ENCODE peak calls at places on chromosomes 13 and 19, in seven cellular contexts. W is caudate nucleus; A is ascending aorta; O is CD4-positive, CD25-positive, alpha-beta regulatory T cell; B is adrenal gland; E is H9; F is SK-N-SH. P is an unnamed sample.

GRCh38 chr19:17754634-17755532 is 3.6 kb downstream of the FCHO1 start:
- DNase-seq in W (no peak), A (no peak), O (no peak), B (no peak), E (no peak), F (no peak), P (no peak)

GRCh38 chr13:50678464-50679162 is 164.9 kb downstream of the DLEU7 start:
- DNase-seq in W (no peak), A (no peak), O (no peak), B (no peak), E (no peak), F (no peak), P (no peak)

GRCh38 chr19:31693131-31693700 is 344.0 kb upstream of the TSHZ3 start:
- DNase-seq in W (no peak), A (no peak), O (no peak), B (no peak), E (peak), F (no peak), P (no peak)

GRCh38 chr13:101579291-101579802 is 126.9 kb downstream of the ITGBL1 start:
- DNase-seq in W (no peak), A (no peak), O (no peak), B (no peak), E (no peak), F (peak), P (peak)

GRCh38 chr13:113598481-113598880 is 13.9 kb downstream of the TFDP1 start:
- DNase-seq in W (no peak), A (no peak), O (no peak), B (no peak), E (peak), F (no peak), P (no peak)

GRCh38 chr19:54477650-54478049 is 4.6 kb upstream of the CDC42EP5 start:
- DNase-seq in W (no peak), A (no peak), O (no peak), B (no peak), E (no peak), F (no peak), P (no peak)

GRCh38 chr19:2033115-2033824 is 17.8 kb upstream of the BTBD2 start:
- DNase-seq in W (no peak), A (no peak), O (no peak), B (no peak), E (no peak), F (no peak), P (no peak)

GRCh38 chr13:23160241-23161175 is 20.3 kb upstream of the SGCG start:
- DNase-seq in W (no peak), A (no peak), O (no peak), B (no peak), E (peak), F (no peak), P (no peak)

GRCh38 chr13:95797016-95797415 is 120.1 kb downstream of the DNAJC3 start:
- DNase-seq in W (no peak), A (no peak), O (no peak), B (no peak), E (no peak), F (no peak), P (no peak)

GRCh38 chr13:33057019-33057785 is 41.0 kb downstream of the KL start:
- DNase-seq in W (no peak), A (no peak), O (no peak), B (no peak), E (no peak), F (peak), P (peak)

GRCh38 chr19:41925208-41926003 is 2.8 kb downstream of the ERFL start:
- DNase-seq in W (no peak), A (no peak), O (no peak), B (no peak), E (no peak), F (no peak), P (no peak)

GRCh38 chr13:71624641-71625040 is 242.4 kb downstream of the DACH1 start:
- DNase-seq in W (no peak), A (no peak), O (no peak), B (no peak), E (no peak), F (no peak), P (peak)

GRCh38 chr13:24293761-24294160 is 15.6 kb upstream of the C1QTNF9 start:
- DNase-seq in W (no peak), A (no peak), O (no peak), B (no peak), E (no peak), F (peak), P (no peak)

GRCh38 chr13:105847532-105848295 is 687.7 kb downstream of the EFNB2 start:
- DNase-seq in W (no peak), A (no peak), O (no peak), B (no peak), E (no peak), F (peak), P (peak)

GRCh38 chr13:69292789-69293425 is 814.7 kb upstream of the ATXN8OS start:
- DNase-seq in W (no peak), A (no peak), O (no peak), B (no peak), E (no peak), F (no peak), P (no peak)

GRCh38 chr13:69291292-69291906 is 816.2 kb upstream of the ATXN8OS start:
- DNase-seq in W (no peak), A (no peak), O (no peak), B (no peak), E (no peak), F (no peak), P (no peak)

DNA sequence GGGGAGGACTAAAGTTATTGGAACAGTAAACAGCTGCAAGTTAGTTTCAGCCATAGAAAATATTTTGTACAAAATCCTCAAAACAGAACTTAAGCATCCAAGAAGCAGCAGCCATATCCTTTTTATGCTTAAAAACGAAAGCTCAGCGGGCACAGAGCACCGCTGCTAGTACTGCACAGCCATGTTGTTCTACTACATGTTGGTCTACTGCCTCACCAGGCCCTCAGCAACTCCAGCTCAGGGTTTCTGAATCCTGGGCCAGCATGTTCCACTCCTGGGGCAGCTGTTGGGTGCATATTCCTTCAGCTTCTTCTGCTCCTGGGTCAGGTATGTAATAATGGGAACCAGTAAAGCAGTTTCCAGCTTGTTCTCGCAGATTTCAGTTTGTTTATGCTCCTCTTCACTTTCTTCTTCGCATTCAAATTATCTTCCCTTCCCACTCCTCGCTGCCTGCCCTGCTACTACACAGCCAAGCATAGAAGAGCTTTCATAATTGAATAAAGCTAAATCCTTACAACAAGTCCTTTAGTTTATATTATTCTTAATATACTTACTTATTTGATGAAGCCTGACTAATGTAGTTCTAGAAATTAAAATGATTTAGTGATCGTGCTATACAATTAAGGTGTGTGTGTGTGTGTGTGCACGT is 820.5 kb upstream of the ATXN8OS start:
- DNase-seq in W (no peak), A (no peak), O (no peak), B (no peak), E (no peak), F (no peak), P (no peak)
- H3K27ac ChIP-seq in W (no peak), A (no peak), O (no peak), B (no peak), E (no peak), F (no peak), P (no peak)

DNA sequence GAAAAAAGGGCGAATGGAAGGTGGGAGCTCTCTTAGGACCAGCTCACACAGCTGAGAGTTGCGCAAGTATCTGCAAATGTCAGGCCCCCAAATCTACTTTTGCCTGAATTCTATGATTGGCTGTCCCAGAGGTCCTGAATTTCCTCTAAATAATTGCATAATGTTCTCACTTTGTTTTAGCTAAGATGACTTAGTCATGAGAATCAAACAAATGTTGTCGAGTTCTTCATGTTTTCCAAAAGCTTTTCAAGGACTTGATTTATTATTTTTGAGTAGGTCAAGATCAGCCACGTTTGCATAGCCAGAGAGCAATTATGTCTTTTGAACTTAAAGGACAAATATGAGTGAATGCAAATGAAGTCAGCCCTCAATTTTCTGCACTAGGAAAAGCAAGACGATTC is 246.6 kb upstream of the MAB21L1 start:
- DNase-seq in W (no peak), A (no peak), O (no peak), B (peak), E (no peak), F (no peak), P (no peak)
- H3K27ac ChIP-seq in W (no peak), A (no peak), O (no peak), B (no peak), E (no peak), F (peak), P (no peak)

DNA sequence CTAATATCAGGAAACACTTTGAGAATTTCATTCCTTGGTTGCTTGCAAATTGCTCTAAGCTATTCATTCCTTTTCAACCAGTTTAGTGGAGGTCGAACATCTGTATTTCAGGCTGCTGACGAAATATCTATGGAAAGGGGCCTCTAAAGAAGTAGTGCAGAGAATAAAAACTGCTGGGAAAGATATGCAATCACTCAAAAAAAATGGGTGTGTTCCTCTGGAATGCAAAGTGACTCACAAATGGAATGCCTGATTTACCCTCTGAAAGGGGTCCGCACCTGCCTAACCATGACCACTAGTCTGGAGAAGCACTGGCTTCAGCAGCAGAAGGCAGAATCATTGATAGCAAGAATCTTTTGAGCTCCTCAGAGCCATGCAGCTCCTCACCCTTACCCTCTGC is 129.4 kb downstream of the PCDH9 start:
- DNase-seq in W (no peak), A (no peak), O (no peak), B (no peak), E (peak), F (no peak), P (no peak)
- H3K27ac ChIP-seq in W (peak), A (no peak), O (no peak), B (no peak), E (no peak), F (no peak), P (no peak)

DNA sequence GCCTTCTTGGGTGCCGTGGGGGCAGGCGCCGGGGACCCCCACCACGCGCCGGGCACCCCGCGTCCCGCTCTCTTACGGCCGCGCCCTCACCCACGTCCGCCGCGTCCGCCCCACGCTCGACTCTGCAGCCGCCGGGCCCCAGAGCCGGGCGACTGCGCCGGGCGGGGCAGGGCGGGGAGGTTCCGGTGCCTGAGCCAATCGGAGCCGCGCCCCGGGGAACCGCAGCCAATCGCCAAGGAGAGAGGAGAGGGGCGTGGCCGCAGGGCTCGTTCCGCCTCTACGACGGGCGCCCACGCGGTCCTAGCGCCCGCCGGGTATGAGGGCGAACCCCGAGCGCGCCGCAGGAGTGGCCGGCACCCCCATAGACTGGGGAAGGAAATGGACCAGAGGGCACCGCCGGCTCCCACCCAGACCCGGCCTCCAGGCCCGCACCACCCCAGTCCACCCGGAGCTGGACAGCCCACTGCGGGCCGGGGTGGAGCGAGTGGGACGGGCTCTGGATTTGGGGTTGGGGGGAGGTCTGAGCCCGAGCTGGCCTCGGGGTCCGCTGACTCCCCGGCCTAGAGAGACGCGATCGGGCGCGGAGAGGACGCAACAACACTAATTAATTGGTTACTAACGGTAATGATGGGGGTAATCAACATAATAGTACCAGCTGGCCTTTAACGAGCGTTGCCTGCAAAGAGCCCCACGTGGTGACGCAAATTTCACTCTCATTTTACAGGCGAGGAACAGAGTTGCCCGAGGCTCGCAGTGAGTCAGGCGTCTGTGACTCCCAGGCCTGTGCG is at the start of gene MFSD12:
- DNase-seq in W (peak), A (peak), O (peak), B (peak), E (peak), F (peak), P (peak)
- H3K27ac ChIP-seq in W (peak), A (peak), O (peak), B (peak), E (no peak), F (peak), P (peak)

GRCh38 chr13:107716241-107716640 is 499.1 kb downstream of the LIG4 start:
- DNase-seq in W (no peak), A (no peak), O (no peak), B (no peak), E (no peak), F (no peak), P (no peak)
- H3K27ac ChIP-seq in W (no peak), A (no peak), O (no peak), B (no peak), E (no peak), F (no peak), P (no peak)

GRCh38 chr13:55013051-55013450 is 1984.4 kb downstream of the OLFM4 start:
- DNase-seq in W (no peak), A (no peak), O (no peak), B (no peak), E (no peak), F (no peak), P (no peak)
- H3K27ac ChIP-seq in W (no peak), A (no peak), O (no peak), B (no peak), E (no peak), F (no peak), P (no peak)

GRCh38 chr19:44624840-44625354 is 11.5 kb downstream of the IGSF23 start:
- DNase-seq in W (no peak), A (no peak), O (no peak), B (no peak), E (no peak), F (no peak), P (no peak)

GRCh38 chr19:44627631-44628030 is 14.3 kb downstream of the IGSF23 start:
- DNase-seq in W (no peak), A (no peak), O (no peak), B (no peak), E (no peak), F (no peak), P (no peak)

GRCh38 chr19:44623626-44624025 is 10.3 kb downstream of the IGSF23 start:
- DNase-seq in W (no peak), A (no peak), O (no peak), B (no peak), E (no peak), F (no peak), P (no peak)

GRCh38 chr19:44625531-44626066 is 12.2 kb downstream of the IGSF23 start:
- DNase-seq in W (no peak), A (no peak), O (no peak), B (no peak), E (no peak), F (no peak), P (no peak)

GRCh38 chr19:44626067-44626624 is 12.8 kb downstream of the IGSF23 start:
- DNase-seq in W (no peak), A (no peak), O (no peak), B (peak), E (no peak), F (no peak), P (peak)
- H3K27ac ChIP-seq in W (no peak), A (no peak), O (no peak), B (no peak), E (no peak), F (no peak), P (peak)